ENCODE peak calls at places on chromosomes 13 and 19, in four cellular contexts. O is Daoy, F is GM18507, T is activated T-cell treated with anti-CD3 and anti-CD28 coated beads for 1 hour. J is an unnamed sample.

GRCh38 chr13:66992183-66992582 is 238.0 kb downstream of the PCDH9 start:
- DNase-seq in T (no peak), O (peak), F (no peak), J (no peak)

GRCh38 chr13:91291078-91291477 is 56.4 kb upstream of the MIR17HG start:
- DNase-seq in O (no peak), T (no peak), F (no peak), J (no peak)

GRCh38 chr13:18948664-18949488 is 232.7 kb downstream of the TUBA3C start:
- DNase-seq in O (no peak), F (no peak), T (no peak), J (no peak)

GRCh38 chr19:42402376-42403116 is 12.4 kb upstream of the CNFN start:
- DNase-seq in T (no peak), O (no peak), F (no peak), J (no peak)

GRCh38 chr13:51674276-51674675 is 90.0 kb downstream of the WDFY2 start:
- DNase-seq in O (no peak), T (no peak), F (no peak), J (no peak)

GRCh38 chr13:40480012-40480914 is 186.2 kb downstream of the FOXO1 start:
- DNase-seq in T (no peak), F (no peak), O (no peak), J (no peak)

GRCh38 chr13:35926859-35927530 is 204.2 kb downstream of the DCLK1 start:
- DNase-seq in F (no peak), T (no peak), O (peak), J (no peak)

GRCh38 chr13:40207110-40207478 is 459.3 kb downstream of the FOXO1 start:
- DNase-seq in O (no peak), F (no peak), T (no peak), J (no peak)

GRCh38 chr19:46428278-46429141 is at the start of gene PNMA8C:
- DNase-seq in T (peak), F (no peak), O (peak), J (peak)

GRCh38 chr13:76882431-76882830 is 3.8 kb downstream of the KCTD12 start:
- DNase-seq in O (no peak), T (no peak), F (no peak), J (no peak)

GRCh38 chr19:10565028-10565566 is 713 bp downstream of the KRI1 start:
- DNase-seq in O (peak), F (peak), T (peak), J (no peak)

GRCh38 chr19:40954573-40954972 is 36.5 kb upstream of the CYP2B6 start:
- DNase-seq in F (no peak), O (no peak), T (no peak), J (no peak)

GRCh38 chr13:69324109-69324886 is 783.3 kb upstream of the ATXN8OS start:
- DNase-seq in T (no peak), O (no peak), F (no peak), J (no peak)

GRCh38 chr13:29733069-29733700 is 117.2 kb downstream of the UBL3 start:
- DNase-seq in F (no peak), T (no peak), O (peak), J (no peak)

GRCh38 chr19:5686647-5687359 is 3.3 kb upstream of the RPL36 start:
- DNase-seq in O (peak), F (peak), T (peak), J (peak)

GRCh38 chr13:59641758-59642157 is 522.0 kb downstream of the DIAPH3 start:
- DNase-seq in O (no peak), T (no peak), F (no peak), J (no peak)

GRCh38 chr13:57925250-57925649 is 293.7 kb downstream of the PCDH17 start:
- DNase-seq in T (no peak), F (no peak), O (no peak), J (no peak)

GRCh38 chr19:46674416-46675178 is 13.6 kb upstream of the DACT3 start:
- DNase-seq in O (peak), F (no peak), T (no peak), J (no peak)